ENCODE peak calls at places on chromosomes 4 and X, in four cellular contexts. Y, A, H and Z are unnamed samples.
A peak's percentile ranks its signal among the peaks of the same experiment; 100 is the strongest.

GRCh38 chr4:19177616-19178015 is 1074.1 kb upstream of the SLIT2 start:
- DNase-seq in Y (no peak), A (no peak), H (no peak), Z (no peak)

GRCh38 chr4:103095080-103095479 is 4.6 kb downstream of the BDH2 start:
- DNase-seq in Y (no peak), A (no peak), H (no peak), Z (no peak)

GRCh38 chr4:113316879-113317278 is 267.4 kb downstream of the ANK2 start:
- DNase-seq in Y (no peak), A (no peak), H (peak; percentile 13), Z (peak; percentile 84)

GRCh38 chr4:174120446-174121142 is 162.9 kb downstream of the FBXO8 start:
- DNase-seq in Y (peak; percentile 32), A (peak; percentile 46), H (peak; percentile 7), Z (peak; percentile 52)

GRCh38 chr4:77699731-77700210 is 94.2 kb downstream of the CXCL13 start:
- DNase-seq in Y (no peak), A (peak; percentile 91), H (no peak), Z (no peak)

GRCh38 chrX:90040807-90041206 is 119.1 kb downstream of the TGIF2LX start:
- DNase-seq in Y (no peak), A (no peak), H (no peak), Z (no peak)

GRCh38 chr4:181821039-181822004 is 421.9 kb upstream of the TENM3 start:
- DNase-seq in Y (no peak), A (no peak), H (no peak), Z (no peak)

GRCh38 chr4:24840826-24841587 is 45.6 kb downstream of the SOD3 start:
- DNase-seq in Y (no peak), A (no peak), H (no peak), Z (no peak)

GRCh38 chrX:43940811-43941210 is 32.4 kb downstream of the NDP start:
- DNase-seq in Y (peak; percentile 21), A (no peak), H (no peak), Z (no peak)

GRCh38 chr4:3202836-3203820 is 45.8 kb upstream of the MSANTD1 start:
- DNase-seq in Y (no peak), A (no peak), H (no peak), Z (peak; percentile 26)

GRCh38 chr4:104099141-104099540 is 379.4 kb upstream of the TACR3 start:
- DNase-seq in Y (no peak), A (no peak), H (no peak), Z (no peak)

GRCh38 chrX:23333842-23334535 is 660 bp upstream of the PTCHD1 start:
- DNase-seq in Y (no peak), A (no peak), H (no peak), Z (no peak)
- H3K4me3 ChIP-seq in Y (peak overlapping the region; percentile 67), A (no peak overlapping the region), H (no peak overlapping the region), Z (no peak overlapping the region)

DNA sequence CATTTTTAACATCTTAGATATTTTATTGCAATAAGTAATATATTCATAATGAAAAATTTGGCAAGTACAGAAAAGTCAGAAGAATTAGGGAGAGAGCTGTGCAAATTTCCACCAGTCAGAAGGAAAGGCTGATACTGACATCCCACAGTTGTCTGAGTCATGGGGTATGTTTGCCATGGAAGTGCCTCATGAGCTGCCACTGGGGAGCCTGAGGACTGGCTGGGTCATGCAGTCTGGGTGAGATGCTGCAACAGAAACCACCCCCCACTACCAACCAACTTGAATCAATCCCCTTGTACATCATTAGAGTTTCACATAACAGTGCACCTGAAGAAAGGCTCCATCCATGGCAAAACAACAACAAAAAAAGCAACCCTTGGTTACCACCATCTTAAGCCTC is 45.2 kb upstream of the ENPP6 start:
- DNase-seq in Y (no peak), A (no peak), H (no peak), Z (peak; percentile 40)
- H3K4me3 ChIP-seq in Y (no peak overlapping the region), A (no peak overlapping the region), H (no peak overlapping the region), Z (peak overlapping the region; percentile 9)

GRCh38 chrX:150983526-150984163 is 510 bp downstream of the HMGB3 start:
- DNase-seq in Y (no peak), A (no peak), H (no peak), Z (no peak)
- H3K4me3 ChIP-seq in Y (peak overlapping the region; percentile 62), A (peak overlapping the region; percentile 46), H (no peak overlapping the region), Z (peak overlapping the region; percentile 56)

GRCh38 chrX:68433155-68433980 is at the start of gene OPHN1:
- DNase-seq in Y (peak; percentile 72), A (no peak), H (no peak), Z (peak; percentile 0)

GRCh38 chrX:68433981-68434299 is 645 bp upstream of the OPHN1 start:
- DNase-seq in Y (no peak), A (no peak), H (no peak), Z (no peak)

GRCh38 chrX:68432648-68433047 is 647 bp downstream of the OPHN1 start:
- DNase-seq in Y (no peak), A (no peak), H (no peak), Z (no peak)

GRCh38 chrX:68429216-68429615 is 4.1 kb downstream of the OPHN1 start:
- DNase-seq in Y (no peak), A (no peak), H (no peak), Z (no peak)

GRCh38 chrX:68431836-68432235 is 1.5 kb downstream of the OPHN1 start:
- DNase-seq in Y (no peak), A (no peak), H (no peak), Z (no peak)
- H3K4me3 ChIP-seq in Y (no peak overlapping the region), A (no peak overlapping the region), H (no peak overlapping the region), Z (no peak overlapping the region)

GRCh38 chr4:8202526-8203375 is 3.7 kb downstream of the SH3TC1 start:
- DNase-seq in Y (no peak), A (no peak), H (no peak), Z (no peak)

GRCh38 chr4:8201341-8201781 is 2.3 kb downstream of the SH3TC1 start:
- DNase-seq in Y (no peak), A (no peak), H (peak; percentile 42), Z (peak; percentile 80)

GRCh38 chr4:8203817-8204216 is 4.7 kb downstream of the SH3TC1 start:
- DNase-seq in Y (no peak), A (no peak), H (no peak), Z (no peak)

GRCh38 chr4:8200302-8200975 is 1.3 kb downstream of the SH3TC1 start:
- DNase-seq in Y (peak; percentile 65), A (no peak), H (peak; percentile 66), Z (peak; percentile 46)

GRCh38 chr4:8202108-8202507 is 3.0 kb downstream of the SH3TC1 start:
- DNase-seq in Y (no peak), A (no peak), H (no peak), Z (no peak)
- H3K4me3 ChIP-seq in Y (peak overlapping the region; percentile 20), A (no peak overlapping the region), H (no peak overlapping the region), Z (peak overlapping the region; percentile 63)

GRCh38 chr4:1033840-1034551 is 22.6 kb downstream of the FGFRL1 start:
- DNase-seq in Y (peak; percentile 56), A (no peak), H (no peak), Z (no peak)
- H3K4me3 ChIP-seq in Y (peak overlapping the region; percentile 44), A (no peak overlapping the region), H (no peak overlapping the region), Z (no peak overlapping the region)